ENCODE peak calls at places on chromosomes 7 and 10, in seven cellular contexts. E is GM23338, O is HFF-Myc, G is lower leg skin, S is PC-9, Z is fibroblast of lung, R is mammary epithelial cell. I is an unnamed sample.

GRCh38 chr10:127940866-127941640 is 34.1 kb downstream of the PTPRE start:
- DNase-seq in Z (no peak), G (peak), O (no peak), S (no peak), E (peak), R (no peak), I (no peak)

GRCh38 chr10:90856261-90856660 is 1.6 kb downstream of the HTR7 start:
- DNase-seq in O (no peak), Z (peak), S (no peak), G (no peak), E (peak), R (peak), I (no peak)

GRCh38 chr10:127013251-127013656 is 108.0 kb downstream of the DOCK1 start:
- DNase-seq in R (peak), O (no peak), Z (no peak), E (no peak), S (no peak), G (peak), I (no peak)

GRCh38 chr10:100825325-100825875 is 80.0 kb downstream of the PAX2 start:
- DNase-seq in S (no peak), O (no peak), E (no peak), R (no peak), G (no peak), Z (no peak), I (no peak)

GRCh38 chr7:9407816-9408215 is 974.4 kb downstream of the NXPH1 start:
- DNase-seq in G (no peak), Z (peak), O (no peak), E (no peak), R (no peak), S (no peak), I (peak)

GRCh38 chr7:88184848-88185304 is 35.0 kb downstream of the SRI start:
- DNase-seq in O (no peak), G (no peak), S (peak), E (no peak), Z (peak), R (peak), I (no peak)

GRCh38 chr10:89468625-89469024 is 54.3 kb downstream of the IFIT5 start:
- DNase-seq in S (no peak), O (no peak), G (no peak), Z (no peak), R (no peak), E (no peak), I (no peak)

GRCh38 chr7:127536426-127537152 is 48.8 kb downstream of the GCC1 start:
- DNase-seq in Z (peak), O (no peak), G (no peak), E (peak), S (no peak), R (no peak), I (no peak)

GRCh38 chr7:102927303-102927933 is 14.6 kb downstream of the LRRC17 start:
- DNase-seq in G (no peak), R (peak), S (no peak), E (no peak), Z (peak), O (no peak), I (no peak)

GRCh38 chr7:2477447-2478386 is 1.5 kb upstream of the GRIFIN start:
- DNase-seq in R (peak), S (no peak), Z (peak), G (peak), E (peak), O (no peak), I (no peak)

GRCh38 chr7:66054063-66054462 is 21.6 kb upstream of the ASL start:
- DNase-seq in S (no peak), R (no peak), E (no peak), O (no peak), G (no peak), Z (no peak), I (no peak)

GRCh38 chr7:2159176-2159520 is 73.6 kb downstream of the MAD1L1 start:
- DNase-seq in R (no peak), E (peak), S (no peak), Z (no peak), G (peak), O (no peak), I (no peak)

GRCh38 chr7:47344171-47344955 is 237.5 kb downstream of the TNS3 start:
- DNase-seq in R (no peak), Z (no peak), S (no peak), G (peak), O (no peak), E (no peak), I (no peak)

GRCh38 chr10:112981553-112981952 is 31.5 kb downstream of the TCF7L2 start:
- DNase-seq in E (no peak), G (no peak), Z (peak), S (no peak), R (no peak), O (no peak), I (no peak)

GRCh38 chr7:111842489-111842888 is 280.2 kb upstream of the IMMP2L start:
- DNase-seq in E (no peak), Z (no peak), O (no peak), S (no peak), G (no peak), R (peak), I (no peak)

GRCh38 chr7:143287321-143287934 is 723 bp upstream of the CASP2 start:
- DNase-seq in R (no peak), S (no peak), G (no peak), O (no peak), E (no peak), Z (no peak), I (no peak)

GRCh38 chr7:53325061-53325460 is 289.6 kb downstream of the POM121L12 start:
- DNase-seq in E (no peak), Z (peak), O (no peak), G (no peak), R (no peak), S (peak), I (no peak)

GRCh38 chr10:74901867-74902439 is 75.6 kb downstream of the KAT6B start:
- DNase-seq in G (no peak), Z (no peak), E (no peak), R (no peak), S (no peak), O (no peak), I (no peak)

GRCh38 chr10:13234172-13234571 is at the start of gene UCMA:
- DNase-seq in O (no peak), E (peak), Z (no peak), S (no peak), R (no peak), G (peak), I (no peak)

GRCh38 chr7:47811632-47812380 is 136.5 kb downstream of the PKD1L1 start:
- DNase-seq in O (no peak), E (no peak), G (peak), S (no peak), R (no peak), Z (no peak), I (no peak)

DNA sequence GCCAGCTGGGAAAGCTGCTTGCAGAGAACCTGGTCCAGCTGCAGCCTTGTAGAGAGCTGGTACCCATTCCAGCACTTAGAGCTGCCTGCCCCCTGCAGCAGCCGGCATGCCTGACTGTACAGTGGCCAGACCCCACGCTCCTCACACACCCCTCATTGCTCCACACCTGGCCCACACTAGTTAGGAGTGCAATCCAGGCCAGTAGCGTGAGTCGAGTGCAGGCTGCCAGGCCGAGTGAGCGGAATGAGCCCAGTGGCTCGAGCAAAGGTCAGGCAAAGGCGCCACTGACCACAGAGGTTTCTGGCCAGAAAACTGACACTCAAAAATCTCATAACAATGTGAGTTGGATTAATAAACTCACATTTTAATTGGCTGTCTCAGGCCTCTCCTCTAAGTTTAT is 921.7 kb upstream of the KCND2 start:
- DNase-seq in E (no peak), Z (no peak), R (no peak), G (no peak), S (no peak), O (no peak), I (no peak)
- H3K4me3 ChIP-seq in E (no peak), Z (no peak), R (no peak), G (no peak), S (no peak), O (no peak), I (no peak)

GRCh38 chr10:52814506-52814905 is 41.9 kb upstream of the MBL2 start:
- DNase-seq in E (peak), O (no peak), G (no peak), R (no peak), Z (no peak), S (no peak), I (no peak)

GRCh38 chr10:52820316-52820715 is 47.7 kb upstream of the MBL2 start:
- DNase-seq in S (no peak), Z (no peak), O (no peak), G (no peak), R (no peak), E (no peak), I (no peak)

DNA sequence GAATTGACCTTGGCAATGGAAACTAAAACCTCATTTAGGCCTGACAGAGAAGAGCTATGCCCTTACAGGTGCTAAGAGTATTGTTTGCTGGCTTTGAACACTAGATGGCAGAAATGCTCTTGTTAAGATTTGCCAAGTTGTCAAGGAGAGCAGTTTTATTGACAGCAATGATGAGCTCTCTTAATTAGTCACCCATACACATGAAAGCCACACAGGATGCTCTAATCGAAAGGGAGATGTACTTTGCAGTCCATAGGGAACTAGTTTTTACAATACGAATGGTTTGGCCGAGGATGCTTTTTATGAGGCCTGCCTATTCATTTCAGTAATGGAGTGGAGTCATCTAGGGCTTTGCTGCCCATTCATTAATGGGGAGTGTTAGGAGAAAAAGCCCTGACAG is 45.4 kb upstream of the MBL2 start:
- DNase-seq in G (no peak), E (peak), S (peak), R (peak), Z (peak), O (peak), I (peak)
- TF ChIP-seq CTCF in G (no peak), E (peak), S (peak), R (peak), Z (peak), O (peak), I (peak)

DNA sequence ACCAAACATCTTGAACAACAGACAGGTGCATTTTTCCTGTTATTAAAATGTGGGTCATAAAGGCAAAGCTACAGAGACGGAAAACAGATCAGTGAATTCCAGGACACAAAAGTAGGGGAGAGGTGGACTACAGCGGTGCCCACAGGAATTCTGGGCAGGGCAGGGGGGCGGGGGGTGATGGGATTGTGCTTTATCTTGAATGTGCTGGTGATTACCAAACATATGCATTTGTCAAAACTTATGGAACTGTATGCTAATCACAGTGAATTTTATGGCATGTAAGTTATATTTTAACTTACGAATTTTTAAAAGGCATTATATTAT is 519.4 kb downstream of the CNTNAP2 start:
- DNase-seq in R (no peak), E (no peak), G (no peak), O (no peak), S (no peak), Z (no peak), I (no peak)
- H3K4me3 ChIP-seq in R (no peak), E (no peak), G (no peak), O (no peak), S (no peak), Z (no peak), I (no peak)

GRCh38 chr7:13725591-13725990 is 263.9 kb downstream of the ETV1 start:
- DNase-seq in O (no peak), Z (no peak), S (no peak), R (no peak), E (no peak), G (no peak), I (no peak)
- TF ChIP-seq CTCF in O (no peak), Z (peak), S (peak), R (no peak), E (no peak), G (no peak), I (no peak)

GRCh38 chr7:139341776-139342244 is 673 bp downstream of the FMC1 start:
- DNase-seq in E (no peak), G (no peak), S (peak), Z (no peak), R (no peak), O (no peak), I (no peak)

GRCh38 chr7:139339698-139340036 is 1.5 kb upstream of the FMC1 start:
- DNase-seq in Z (no peak), S (no peak), G (no peak), E (no peak), O (no peak), R (no peak), I (no peak)

GRCh38 chr7:139340037-139340807 is 915 bp upstream of the FMC1 start:
- DNase-seq in S (peak), G (peak), E (peak), R (peak), Z (peak), O (peak), I (peak)

GRCh38 chr7:139341058-139341775 is at the start of gene FMC1:
- DNase-seq in E (peak), G (peak), O (peak), S (peak), Z (peak), R (peak), I (peak)

GRCh38 chr7:139340808-139341057 is 404 bp upstream of the FMC1 start:
- DNase-seq in E (no peak), S (no peak), O (no peak), R (no peak), Z (no peak), G (no peak), I (no peak)
- H3K4me3 ChIP-seq in E (peak), S (peak), O (peak), R (peak), Z (peak), G (peak), I (peak)

DNA sequence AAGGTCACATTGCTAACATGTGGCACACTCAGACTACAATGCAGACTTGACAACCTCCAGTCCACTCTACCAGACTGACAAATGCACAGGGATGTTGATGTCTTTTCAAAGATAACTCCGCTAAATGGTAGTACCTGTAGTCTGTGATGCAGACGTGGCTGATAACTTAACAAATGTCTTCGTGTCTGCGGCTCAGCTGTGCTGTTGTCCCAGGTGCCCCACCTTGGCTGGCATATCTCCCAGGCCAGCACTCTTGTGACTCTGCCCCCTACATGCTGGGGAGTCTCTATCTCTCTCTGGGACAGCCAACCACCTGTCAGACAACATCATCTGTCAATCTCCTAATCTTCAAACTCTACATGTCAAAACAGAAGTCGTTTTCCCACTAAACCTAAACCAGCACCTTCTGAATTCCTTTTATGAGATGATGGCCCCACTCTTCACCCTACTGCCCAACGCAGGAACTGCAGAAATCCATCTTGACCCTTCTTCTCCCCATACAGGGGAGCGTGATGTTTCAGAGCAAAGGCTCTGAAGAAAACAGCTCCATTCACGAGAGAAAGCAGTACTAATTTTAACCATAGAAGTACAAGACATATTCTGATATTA is 156.4 kb downstream of the USP6NL start:
- DNase-seq in E (peak), R (no peak), Z (no peak), S (no peak), O (no peak), G (peak), I (no peak)
- TF ChIP-seq CTCF in E (peak), R (peak), Z (no peak), S (no peak), O (peak), G (no peak), I (peak)

GRCh38 chr10:68469838-68470237 is 1.9 kb downstream of the DNA2 start:
- DNase-seq in R (no peak), Z (no peak), G (no peak), E (no peak), S (no peak), O (no peak), I (no peak)

GRCh38 chr10:68474021-68474420 is 2.2 kb upstream of the DNA2 start:
- DNase-seq in O (no peak), G (no peak), Z (no peak), S (no peak), R (no peak), E (no peak), I (no peak)

GRCh38 chr10:68471586-68472408 is at the start of gene DNA2:
- DNase-seq in S (peak), E (peak), Z (peak), G (peak), R (peak), O (peak), I (peak)

GRCh38 chr10:68471063-68471585 is 649 bp downstream of the DNA2 start:
- DNase-seq in R (peak), G (no peak), E (peak), S (peak), O (no peak), Z (peak), I (no peak)

DNA sequence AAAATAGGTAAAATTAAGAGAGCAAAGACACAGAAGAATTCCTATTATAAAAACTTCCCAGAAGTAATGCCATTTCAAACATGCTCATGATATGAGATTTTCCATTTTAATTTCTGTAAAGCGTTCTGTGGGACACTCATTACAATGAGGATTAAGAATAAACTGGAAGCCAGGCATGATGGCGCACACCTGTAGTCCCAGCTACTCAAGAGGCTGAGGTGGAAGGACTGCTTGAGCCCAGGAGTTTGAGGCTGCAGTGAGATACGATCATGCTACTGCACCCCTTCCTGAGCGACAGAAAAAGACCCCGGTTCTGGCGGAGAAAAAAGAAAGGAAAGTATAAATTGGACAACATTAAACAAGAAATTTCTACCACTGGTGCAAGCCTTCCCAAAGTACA is 1.5 kb downstream of the DNA2 start:
- DNase-seq in S (no peak), Z (no peak), E (no peak), R (no peak), O (no peak), G (no peak), I (no peak)
- H3K4me3 ChIP-seq in S (peak), Z (peak), E (peak), R (peak), O (peak), G (no peak), I (peak)

DNA sequence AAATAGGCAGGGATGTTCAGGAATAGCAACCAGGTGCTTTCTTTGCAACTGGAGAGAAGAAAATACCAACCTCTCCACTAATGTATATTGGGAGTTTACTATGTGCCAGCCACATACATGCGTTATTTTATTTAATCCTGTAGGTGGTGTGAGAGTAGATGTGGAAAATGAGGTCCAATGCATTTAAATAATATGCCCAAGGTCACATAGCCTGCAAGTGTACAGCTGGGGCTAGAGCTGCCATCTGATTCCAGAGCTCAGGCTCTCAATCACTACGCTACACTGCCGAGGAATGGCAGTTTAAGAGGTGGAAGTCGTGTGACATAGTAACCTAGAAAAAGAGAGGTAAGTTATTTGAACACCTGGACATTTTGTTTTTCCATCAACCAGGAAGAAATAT is 277.0 kb downstream of the EXOC4 start:
- DNase-seq in O (no peak), G (no peak), S (no peak), R (no peak), Z (no peak), E (no peak), I (no peak)
- TF ChIP-seq CTCF in O (no peak), G (no peak), S (no peak), R (no peak), Z (no peak), E (no peak), I (no peak)

GRCh38 chr10:78650122-78650521 is 418.6 kb upstream of the ZMIZ1 start:
- DNase-seq in S (no peak), Z (peak), O (no peak), R (no peak), G (no peak), E (no peak), I (no peak)
- H3K4me3 ChIP-seq in S (no peak), Z (no peak), O (no peak), R (no peak), G (no peak), E (no peak), I (no peak)